ENCODE peak calls at places on chromosome 19, in nine cellular contexts. D, L, K, T, J, O, G, Q and I are unnamed samples.
A peak's percentile ranks its signal among the peaks of the same experiment; 100 is the strongest.

GRCh38 chr19:54147676-54148075 is 10.1 kb downstream of the CNOT3 start:
- DNase-seq in D (no peak), L (no peak), K (no peak), T (no peak), J (peak; percentile 49), O (no peak), G (no peak), Q (no peak), I (no peak)

GRCh38 chr19:8042900-8043299 is 9.7 kb upstream of the CCL25 start:
- DNase-seq in D (no peak), L (no peak), K (no peak), T (no peak), J (no peak), O (no peak), G (no peak), Q (no peak), I (no peak)

GRCh38 chr19:32718286-32718685 is 1.3 kb upstream of the TDRD12 start:
- DNase-seq in D (no peak), L (no peak), K (no peak), T (no peak), J (no peak), O (no peak), G (no peak), Q (no peak), I (no peak)

GRCh38 chr19:15820646-15821045 is 5.2 kb upstream of the OR10H1 start:
- DNase-seq in D (no peak), L (no peak), K (no peak), T (no peak), J (no peak), O (no peak), G (no peak), Q (no peak), I (no peak)

GRCh38 chr19:45947926-45948325 is 25.7 kb downstream of the NOVA2 start:
- DNase-seq in D (no peak), L (no peak), K (no peak), T (no peak), J (peak; percentile 28), O (peak; percentile 93), G (no peak), Q (no peak), I (no peak)

GRCh38 chr19:12666305-12667048 is at the start of the genes MAN2B1 and WDR83:
- DNase-seq in D (peak; percentile 83), L (peak; percentile 74), K (peak; percentile 88), T (peak; percentile 12), J (peak; percentile 34), O (peak; percentile 58), G (no peak), Q (peak; percentile 94), I (peak; percentile 88)

GRCh38 chr19:49338691-49339363 is 3.6 kb downstream of the CD37 start:
- DNase-seq in D (peak; percentile 90), L (peak; percentile 74), K (peak; percentile 73), T (no peak), J (no peak), O (peak; percentile 49), G (no peak), Q (peak; percentile 17), I (peak; percentile 46)

GRCh38 chr19:52665529-52665928 is 27.4 kb upstream of the ZNF83 start:
- DNase-seq in D (no peak), L (no peak), K (no peak), T (no peak), J (no peak), O (peak; percentile 75), G (peak; percentile 17), Q (no peak), I (no peak)

GRCh38 chr19:55069137-55069858 is 6.3 kb upstream of the RDH13 start:
- DNase-seq in D (peak; percentile 84), L (peak; percentile 18), K (no peak), T (no peak), J (peak; percentile 28), O (peak; percentile 13), G (no peak), Q (peak; percentile 65), I (no peak)

GRCh38 chr19:40747536-40747935 is 2.7 kb downstream of the ACTMAP start:
- DNase-seq in D (no peak), L (no peak), K (no peak), T (no peak), J (no peak), O (no peak), G (no peak), Q (no peak), I (no peak)

GRCh38 chr19:43625918-43626579 is 6.6 kb upstream of the ZNF428 start:
- DNase-seq in D (no peak), L (no peak), K (no peak), T (no peak), J (no peak), O (no peak), G (no peak), Q (no peak), I (peak; percentile 36)

GRCh38 chr19:1470864-1471513 is 8.0 kb downstream of the C19orf25 start:
- DNase-seq in D (no peak), L (no peak), K (no peak), T (no peak), J (no peak), O (no peak), G (no peak), Q (peak; percentile 70), I (peak; percentile 44)

GRCh38 chr19:4722671-4723464 is 774 bp downstream of the DPP9 start:
- DNase-seq in D (no peak), L (no peak), K (no peak), T (peak; percentile 47), J (peak; percentile 92), O (peak; percentile 73), G (no peak), Q (peak; percentile 58), I (peak; percentile 41)

GRCh38 chr19:42191855-42192254 is 25.6 kb downstream of the DEDD2 start:
- DNase-seq in D (peak; percentile 84), L (no peak), K (no peak), T (no peak), J (peak; percentile 69), O (peak; percentile 70), G (peak; percentile 42), Q (no peak), I (peak; percentile 75)

GRCh38 chr19:6185825-6186193 is 50.3 kb downstream of the ACSBG2 start:
- DNase-seq in D (no peak), L (no peak), K (no peak), T (no peak), J (no peak), O (no peak), G (no peak), Q (no peak), I (no peak)
- TF ChIP-seq CTCF in D (no peak), L (no peak), K (no peak), T (no peak), J (no peak), O (no peak), G (no peak), Q (no peak), I (no peak)

DNA sequence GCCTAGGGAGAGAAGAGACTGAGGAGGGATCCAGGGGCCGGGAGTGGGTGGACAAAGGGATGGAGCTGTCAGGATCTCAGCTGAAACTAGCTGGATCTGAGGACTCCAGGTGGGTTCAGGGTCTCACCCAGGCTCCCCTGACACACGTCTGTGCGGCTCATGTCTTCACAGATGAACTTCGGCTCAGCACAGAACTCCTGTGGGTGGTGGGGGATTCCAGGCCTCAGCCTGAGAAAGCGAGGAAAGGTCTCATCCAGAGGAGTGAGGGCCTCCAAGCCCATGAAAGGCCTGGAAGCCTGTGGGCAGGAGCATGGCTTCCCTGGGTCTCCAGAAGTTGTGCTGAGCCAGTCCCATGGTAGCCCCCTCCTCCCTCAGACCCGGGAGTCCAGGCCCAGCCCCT is 1.4 kb downstream of the CAPN12 start:
- DNase-seq in D (no peak), L (no peak), K (no peak), T (no peak), J (no peak), O (no peak), G (no peak), Q (no peak), I (no peak)
- TF ChIP-seq CTCF in D (no peak), L (no peak), K (no peak), T (no peak), J (no peak), O (no peak), G (no peak), Q (no peak), I (no peak)

GRCh38 chr19:19738564-19738963 is 5.7 kb upstream of the ZNF14 start:
- DNase-seq in D (no peak), L (no peak), K (no peak), T (no peak), J (no peak), O (no peak), G (no peak), Q (no peak), I (no peak)

GRCh38 chr19:19737559-19738332 is 4.8 kb upstream of the ZNF14 start:
- DNase-seq in D (no peak), L (no peak), K (no peak), T (no peak), J (no peak), O (no peak), G (no peak), Q (no peak), I (no peak)

GRCh38 chr19:19732579-19733501 is at the start of gene ZNF14:
- DNase-seq in D (peak; percentile 95), L (peak; percentile 94), K (peak; percentile 93), T (peak; percentile 72), J (peak; percentile 92), O (peak; percentile 90), G (peak; percentile 78), Q (peak; percentile 99), I (peak; percentile 97)
- TF ChIP-seq CTCF in D (no peak), L (no peak), K (no peak), T (no peak), J (peak; percentile 34), O (peak; percentile 34), G (no peak), Q (peak; percentile 13), I (no peak)

GRCh38 chr19:6239401-6239844 is 40.4 kb downstream of the MLLT1 start:
- DNase-seq in D (no peak), L (no peak), K (no peak), T (no peak), J (peak; percentile 59), O (peak; percentile 60), G (no peak), Q (no peak), I (peak; percentile 35)

GRCh38 chr19:6236310-6237291 is 43.2 kb downstream of the MLLT1 start:
- DNase-seq in D (peak; percentile 71), L (no peak), K (peak; percentile 73), T (no peak), J (no peak), O (no peak), G (no peak), Q (no peak), I (no peak)

GRCh38 chr19:6238643-6239281 is 41.0 kb downstream of the MLLT1 start:
- DNase-seq in D (no peak), L (no peak), K (peak; percentile 85), T (peak; percentile 56), J (peak; percentile 84), O (peak; percentile 77), G (no peak), Q (no peak), I (no peak)

GRCh38 chr19:6239871-6240676 is 39.7 kb downstream of the MLLT1 start:
- DNase-seq in D (no peak), L (no peak), K (no peak), T (no peak), J (no peak), O (no peak), G (no peak), Q (no peak), I (no peak)

DNA sequence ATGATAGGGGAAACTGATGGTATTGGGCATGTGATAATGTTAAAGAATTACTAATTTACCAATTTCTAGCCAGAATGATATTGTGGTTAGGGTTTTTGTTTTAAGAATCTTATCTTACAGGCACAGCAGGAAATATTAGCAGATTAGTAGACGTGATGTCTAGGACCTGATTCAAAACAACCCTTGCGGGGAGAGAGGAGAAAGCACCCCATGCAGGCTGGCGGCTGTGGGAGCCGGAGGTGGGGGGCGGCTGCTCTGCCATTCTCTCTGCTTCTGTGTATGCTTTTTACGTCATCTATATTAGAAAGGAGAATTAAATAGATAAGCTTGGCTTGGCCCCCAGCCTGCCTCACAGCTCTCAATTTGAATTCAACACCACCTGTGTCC is 41.5 kb downstream of the MLLT1 start:
- DNase-seq in D (no peak), L (no peak), K (no peak), T (no peak), J (peak; percentile 71), O (no peak), G (no peak), Q (no peak), I (peak; percentile 28)
- TF ChIP-seq CTCF in D (no peak), L (no peak), K (no peak), T (no peak), J (peak; percentile 29), O (no peak), G (no peak), Q (no peak), I (no peak)